ENCODE peak calls at places on chromosomes 13 and 19, in seven cellular contexts. E is NCI-H226; V is AG08395; F is stimulated activated CD4-positive, alpha-beta T cell treated with anti-CD3 and anti-CD28 coated beads, Interleukin-2, amount 100 ng/mL, for 48 hours; P is activated T-helper 2 cell treated with anti-CD3 and anti-CD28 coated beads, Interferon-gamma antibody, Interleukin-2, Interleukin-4, amounts not matched to agents 10 μg/mL and 5 μg/mL and 100 μg/mL, durations not matched to agents 14 hours and 24 hours and 36 hours; S is OCI-LY7; X is fibroblast of gingiva. Z is an unnamed sample.

GRCh38 chr19:3459322-3459881 is 20.9 kb downstream of the SMIM24 start:
- DNase-seq in E (peak; percentile 66), V (peak; percentile 96), F (no peak), P (no peak), S (no peak), X (peak; percentile 86), Z (peak; percentile 90)

GRCh38 chr19:7789447-7789846 is 26.4 kb downstream of the CLEC4M start:
- DNase-seq in E (no peak), V (no peak), F (no peak), P (no peak), S (peak; percentile 18), X (no peak), Z (no peak)

GRCh38 chr13:36325912-36326311 is 20.3 kb downstream of the SPART start:
- DNase-seq in E (no peak), V (no peak), F (no peak), P (no peak), S (no peak), X (no peak), Z (no peak)

GRCh38 chr19:29381353-29382203 is 144.2 kb upstream of the VSTM2B start:
- DNase-seq in E (no peak), V (no peak), F (no peak), P (no peak), S (no peak), X (no peak), Z (no peak)

GRCh38 chr19:35309481-35310279 is 17.7 kb downstream of the MAG start:
- DNase-seq in E (peak; percentile 44), V (no peak), F (no peak), P (no peak), S (no peak), X (no peak), Z (no peak)

GRCh38 chr19:10812902-10813404 is 23.1 kb downstream of the TMED1 start:
- DNase-seq in E (peak; percentile 83), V (peak; percentile 93), F (peak; percentile 16), P (no peak), S (no peak), X (peak; percentile 92), Z (peak; percentile 98)

GRCh38 chr13:50892162-50892944 is 17.2 kb upstream of the RNASEH2B start:
- DNase-seq in E (no peak), V (no peak), F (no peak), P (no peak), S (peak; percentile 94), X (no peak), Z (no peak)

GRCh38 chr19:13164370-13165090 is 14.3 kb downstream of the IER2 start:
- DNase-seq in E (peak; percentile 64), V (no peak), F (no peak), P (peak; percentile 38), S (peak; percentile 71), X (no peak), Z (peak; percentile 72)

GRCh38 chr19:40339018-40339728 is 9.0 kb downstream of the C19orf47 start:
- DNase-seq in E (no peak), V (no peak), F (no peak), P (no peak), S (no peak), X (no peak), Z (no peak)

GRCh38 chr13:78121459-78122348 is 203.1 kb upstream of the EDNRB start:
- DNase-seq in E (no peak), V (peak; percentile 51), F (peak; percentile 45), P (no peak), S (peak; percentile 65), X (peak; percentile 68), Z (peak; percentile 24)

GRCh38 chr19:44072543-44073401 is 813 bp downstream of the ZNF284 start:
- DNase-seq in E (no peak), V (peak; percentile 31), F (no peak), P (no peak), S (no peak), X (no peak), Z (peak; percentile 41)

GRCh38 chr19:45069056-45069455 is 7.2 kb downstream of the ZNF296 start:
- DNase-seq in E (peak; percentile 55), V (peak; percentile 49), F (no peak), P (no peak), S (no peak), X (peak; percentile 35), Z (peak; percentile 62)

GRCh38 chr13:19267746-19268145 is 86.1 kb upstream of the TUBA3C start:
- DNase-seq in E (no peak), V (no peak), F (no peak), P (no peak), S (no peak), X (no peak), Z (no peak)

GRCh38 chr19:16367269-16367683 is 42.6 kb downstream of the KLF2 start:
- DNase-seq in E (no peak), V (no peak), F (no peak), P (peak; percentile 69), S (peak; percentile 78), X (no peak), Z (no peak)

GRCh38 chr13:25732146-25732865 is 319.5 kb downstream of the SHISA2 start:
- DNase-seq in E (peak; percentile 52), V (peak; percentile 29), F (no peak), P (no peak), S (no peak), X (no peak), Z (peak; percentile 62)

GRCh38 chr13:91778123-91778522 is 379.7 kb downstream of the GPC5 start:
- DNase-seq in E (no peak), V (no peak), F (no peak), P (no peak), S (no peak), X (no peak), Z (no peak)

GRCh38 chr19:34327851-34328250 is 37.1 kb upstream of the GPI start:
- DNase-seq in E (no peak), V (no peak), F (no peak), P (no peak), S (no peak), X (no peak), Z (no peak)

GRCh38 chr13:29507356-29507755 is 88.1 kb downstream of the SLC7A1 start:
- DNase-seq in E (no peak), V (no peak), F (no peak), P (no peak), S (no peak), X (no peak), Z (peak; percentile 52)

Z was measured in foreskin fibroblast.